ENCODE peak calls at places on chromosomes 1 and 21, in ten cellular contexts. Y is left colon; H is activated CD8-positive, alpha-beta memory T cell treated with anti-CD3 and anti-CD28 coated beads for 48 hours; S is activated naive CD4-positive, alpha-beta T cell treated with anti-CD3 and anti-CD28 coated beads for 36 hours; R is T47D; E is nephron progenitor cell; X is left lung; T is EL; L is activated T-cell treated with anti-CD3 and anti-CD28 coated beads for 48 hours; J is small intestine. W is an unnamed sample.

GRCh38 chr1:5752715-5753330 is 239.4 kb downstream of the NPHP4 start:
- DNase-seq in Y (peak; percentile 7), H (no peak), S (no peak), R (no peak), E (no peak), X (no peak), T (no peak), L (no peak), J (no peak), W (peak; percentile 40)

GRCh38 chr21:35113064-35113463 is 64.0 kb upstream of the RUNX1 start:
- DNase-seq in Y (no peak), H (no peak), S (peak; percentile 52), R (no peak), E (no peak), X (no peak), T (peak; percentile 69), L (no peak), J (no peak), W (no peak)

GRCh38 chr1:9589144-9589718 is 520 bp downstream of the TMEM201 start:
- DNase-seq in Y (no peak), H (no peak), S (peak; percentile 51), R (no peak), E (peak; percentile 48), X (peak; percentile 84), T (peak; percentile 39), L (peak; percentile 38), J (peak; percentile 35), W (no peak)

GRCh38 chr1:200150721-200151120 is 123.2 kb downstream of the NR5A2 start:
- DNase-seq in Y (no peak), H (no peak), S (peak; percentile 24), R (peak; percentile 82), E (no peak), X (no peak), T (peak; percentile 87), L (no peak), J (peak; percentile 76), W (no peak)

GRCh38 chr1:162022626-162023025 is 1.0 kb downstream of the OLFML2B start:
- DNase-seq in Y (no peak), H (no peak), S (no peak), R (no peak), E (no peak), X (no peak), T (no peak), L (no peak), J (no peak), W (no peak)

GRCh38 chr1:53046930-53047329 is 15.1 kb upstream of the PODN start:
- DNase-seq in Y (no peak), H (no peak), S (no peak), R (no peak), E (no peak), X (no peak), T (peak; percentile 62), L (no peak), J (peak; percentile 15), W (no peak)

GRCh38 chr1:10522324-10522860 is 47.6 kb downstream of the PEX14 start:
- DNase-seq in Y (no peak), H (no peak), S (no peak), R (no peak), E (no peak), X (no peak), T (no peak), L (no peak), J (no peak), W (no peak)

GRCh38 chr1:5891141-5891540 is 101.1 kb downstream of the NPHP4 start:
- DNase-seq in Y (no peak), H (no peak), S (no peak), R (no peak), E (no peak), X (no peak), T (no peak), L (no peak), J (no peak), W (no peak)

GRCh38 chr1:55374801-55375616 is 159.8 kb upstream of the USP24 start:
- DNase-seq in Y (peak; percentile 36), H (no peak), S (no peak), R (no peak), E (no peak), X (no peak), T (peak; percentile 69), L (no peak), J (no peak), W (no peak)

GRCh38 chr1:89739013-89739843 is 81.6 kb upstream of the LRRC8D start:
- DNase-seq in Y (no peak), H (no peak), S (peak; percentile 65), R (no peak), E (no peak), X (no peak), T (peak; percentile 67), L (peak; percentile 52), J (no peak), W (no peak)

GRCh38 chr1:209585672-209586071 is 2.2 kb downstream of the CAMK1G start:
- DNase-seq in Y (no peak), H (no peak), S (peak; percentile 30), R (peak; percentile 44), E (peak; percentile 71), X (peak; percentile 83), T (peak; percentile 61), L (no peak), J (peak; percentile 46), W (no peak)

GRCh38 chr1:19799877-19800804 is at the start of gene TMCO4:
- DNase-seq in Y (peak; percentile 54), H (peak; percentile 21), S (peak; percentile 67), R (peak; percentile 38), E (peak; percentile 52), X (peak; percentile 90), T (peak; percentile 90), L (no peak), J (peak; percentile 78), W (peak; percentile 69)

GRCh38 chr1:63746129-63746864 is 27.5 kb upstream of the ROR1 start:
- DNase-seq in Y (no peak), H (no peak), S (peak; percentile 82), R (no peak), E (peak; percentile 59), X (no peak), T (peak; percentile 67), L (peak; percentile 31), J (no peak), W (no peak)

GRCh38 chr1:88649932-88650331 is 34.1 kb upstream of the PKN2 start:
- DNase-seq in Y (no peak), H (no peak), S (no peak), R (no peak), E (no peak), X (no peak), T (no peak), L (no peak), J (no peak), W (no peak)

GRCh38 chr1:31734582-31735107 is 29.5 kb downstream of the ADGRB2 start:
- DNase-seq in Y (no peak), H (no peak), S (no peak), R (no peak), E (no peak), X (no peak), T (peak; percentile 25), L (no peak), J (no peak), W (no peak)

GRCh38 chr1:36962991-36963390 is 71.3 kb downstream of the GRIK3 start:
- DNase-seq in Y (no peak), H (no peak), S (no peak), R (no peak), E (no peak), X (peak; percentile 32), T (no peak), L (no peak), J (no peak), W (no peak)

GRCh38 chr1:180080439-180080838 is 74.2 kb upstream of the QSOX1 start:
- DNase-seq in Y (no peak), H (no peak), S (peak; percentile 8), R (no peak), E (no peak), X (no peak), T (no peak), L (no peak), J (peak; percentile 20), W (no peak)

GRCh38 chr1:166479052-166479631 is 312.3 kb upstream of the FAM78B start:
- DNase-seq in Y (no peak), H (peak; percentile 24), S (peak; percentile 81), R (peak; percentile 71), E (peak; percentile 68), X (no peak), T (peak; percentile 18), L (peak; percentile 35), J (peak; percentile 60), W (no peak)

GRCh38 chr1:206606867-206607266 is 5.4 kb downstream of the EIF2D start:
- DNase-seq in Y (no peak), H (no peak), S (no peak), R (peak; percentile 69), E (no peak), X (no peak), T (peak; percentile 29), L (no peak), J (no peak), W (no peak)

GRCh38 chr1:55639051-55639450 is 423.9 kb upstream of the USP24 start:
- DNase-seq in Y (no peak), H (no peak), S (no peak), R (no peak), E (no peak), X (no peak), T (no peak), L (no peak), J (no peak), W (no peak)